ENCODE peak calls at places on chromosomes 5 and 9, in four cellular contexts. One of them, this sample, is unnamed.
A peak's percentile ranks its signal among the peaks of the same experiment; 100 is the strongest.

GRCh38 chr5:132754947-132755346 is 7.7 kb downstream of the CCNI2 start:
- DNase-seq in trophoblast cell: no peak
- DNase-seq in mesendoderm: peak; percentile 60
- DNase-seq in H9: no peak
- DNase-seq in this sample: no peak

GRCh38 chr9:14769235-14769580 is 46.7 kb upstream of the CER1 start:
- DNase-seq in trophoblast cell: peak; percentile 16
- DNase-seq in mesendoderm: peak; percentile 79
- DNase-seq in H9: no peak
- DNase-seq in this sample: peak; percentile 17

GRCh38 chr9:68933434-68934318 is 80.2 kb downstream of the PRKACG start:
- DNase-seq in H9: no peak
- DNase-seq in mesendoderm: no peak
- DNase-seq in trophoblast cell: no peak
- DNase-seq in this sample: no peak

GRCh38 chr5:84433461-84433860 is 48.8 kb upstream of the EDIL3 start:
- DNase-seq in mesendoderm: no peak
- DNase-seq in H9: no peak
- DNase-seq in trophoblast cell: no peak
- DNase-seq in this sample: no peak

GRCh38 chr9:99411068-99411467 is 189.0 kb downstream of the SEC61B start:
- DNase-seq in H9: no peak
- DNase-seq in mesendoderm: peak; percentile 34
- DNase-seq in trophoblast cell: no peak
- DNase-seq in this sample: no peak

GRCh38 chr5:41508696-41509398 is 1.6 kb downstream of the PLCXD3 start:
- DNase-seq in trophoblast cell: no peak
- DNase-seq in H9: no peak
- DNase-seq in mesendoderm: no peak
- DNase-seq in this sample: no peak

GRCh38 chr5:145903113-145903512 is 30.3 kb upstream of the GRXCR2 start:
- DNase-seq in mesendoderm: peak; percentile 53
- DNase-seq in H9: no peak
- DNase-seq in trophoblast cell: no peak
- DNase-seq in this sample: no peak

GRCh38 chr5:167284491-167284890 is 1007.0 kb upstream of the WWC1 start:
- DNase-seq in trophoblast cell: no peak
- DNase-seq in mesendoderm: no peak
- DNase-seq in H9: no peak
- DNase-seq in this sample: no peak

GRCh38 chr9:129996161-129996849 is 46.7 kb downstream of the FNBP1 start:
- DNase-seq in trophoblast cell: no peak
- DNase-seq in H9: no peak
- DNase-seq in mesendoderm: no peak
- DNase-seq in this sample: no peak

GRCh38 chr9:33818832-33819500 is 2.0 kb downstream of the UBE2R2 start:
- DNase-seq in H9: no peak
- DNase-seq in trophoblast cell: no peak
- DNase-seq in mesendoderm: no peak
- DNase-seq in this sample: no peak

GRCh38 chr9:105064248-105065118 is 136.5 kb upstream of the ABCA1 start:
- DNase-seq in trophoblast cell: peak; percentile 98
- DNase-seq in mesendoderm: peak; percentile 55
- DNase-seq in H9: peak; percentile 37
- DNase-seq in this sample: peak; percentile 18

GRCh38 chr5:60402161-60402785 is 297.7 kb downstream of the DEPDC1B start:
- DNase-seq in H9: no peak
- DNase-seq in trophoblast cell: peak; percentile 60
- DNase-seq in mesendoderm: no peak
- DNase-seq in this sample: no peak

GRCh38 chr5:55154893-55155292 is 5.1 kb upstream of the GPX8 start:
- DNase-seq in trophoblast cell: no peak
- DNase-seq in H9: no peak
- DNase-seq in mesendoderm: no peak
- DNase-seq in this sample: no peak

GRCh38 chr9:87662808-87663528 is 63.0 kb upstream of the CTSL start:
- DNase-seq in trophoblast cell: peak; percentile 39
- DNase-seq in H9: peak; percentile 93
- DNase-seq in mesendoderm: peak; percentile 94
- DNase-seq in this sample: peak; percentile 49

GRCh38 chr9:115437418-115437817 is 319.5 kb upstream of the TNC start:
- DNase-seq in mesendoderm: no peak
- DNase-seq in H9: no peak
- DNase-seq in trophoblast cell: no peak
- DNase-seq in this sample: no peak

GRCh38 chr5:120394259-120394658 is 69.8 kb upstream of the PRR16 start:
- DNase-seq in mesendoderm: no peak
- DNase-seq in H9: no peak
- DNase-seq in trophoblast cell: no peak
- DNase-seq in this sample: no peak

GRCh38 chr5:114782217-114782616 is 387.5 kb downstream of the TRIM36 start:
- DNase-seq in mesendoderm: no peak
- DNase-seq in trophoblast cell: no peak
- DNase-seq in H9: no peak
- DNase-seq in this sample: no peak

GRCh38 chr5:96662725-96663513 is 743 bp downstream of the CAST start:
- DNase-seq in trophoblast cell: peak; percentile 82
- DNase-seq in mesendoderm: peak; percentile 81
- DNase-seq in H9: peak; percentile 94
- DNase-seq in this sample: peak; percentile 76

GRCh38 chr5:96663608-96664007 is 1.4 kb downstream of the CAST start:
- DNase-seq in trophoblast cell: no peak
- DNase-seq in mesendoderm: no peak
- DNase-seq in H9: no peak
- DNase-seq in this sample: no peak

GRCh38 chr5:96658272-96658671 is 3.9 kb upstream of the CAST start:
- DNase-seq in mesendoderm: peak; percentile 18
- DNase-seq in H9: no peak
- DNase-seq in trophoblast cell: no peak
- DNase-seq in this sample: peak; percentile 32

GRCh38 chr5:96661841-96662724 is at the start of gene CAST:
- DNase-seq in H9: peak; percentile 95
- DNase-seq in mesendoderm: peak; percentile 86
- DNase-seq in trophoblast cell: peak; percentile 86
- DNase-seq in this sample: peak; percentile 84

GRCh38 chr5:96661101-96661840 is 905 bp upstream of the CAST start:
- DNase-seq in H9: no peak
- DNase-seq in mesendoderm: peak; percentile 31
- DNase-seq in trophoblast cell: no peak
- DNase-seq in this sample: peak; percentile 23
- H2BK120ac ChIP-seq in H9: no peak overlapping the region
- H2BK120ac ChIP-seq in mesendoderm: no peak overlapping the region
- H2BK120ac ChIP-seq in trophoblast cell: peak overlapping the region; percentile 55
- H2BK120ac ChIP-seq in this sample: no peak overlapping the region

GRCh38 chr9:125525846-125526619 is 181.0 kb downstream of the MAPKAP1 start:
- DNase-seq in trophoblast cell: no peak
- DNase-seq in H9: no peak
- DNase-seq in mesendoderm: peak; percentile 47
- DNase-seq in this sample: no peak
- H2BK120ac ChIP-seq in trophoblast cell: no peak overlapping the region
- H2BK120ac ChIP-seq in H9: no peak overlapping the region
- H2BK120ac ChIP-seq in mesendoderm: no peak overlapping the region
- H2BK120ac ChIP-seq in this sample: no peak overlapping the region

GRCh38 chr5:91379602-91380490 is 3.3 kb downstream of the ARRDC3 start:
- DNase-seq in H9: peak; percentile 96
- DNase-seq in trophoblast cell: peak; percentile 92
- DNase-seq in mesendoderm: peak; percentile 98
- DNase-seq in this sample: peak; percentile 96
- H2BK120ac ChIP-seq in H9: peak overlapping the region; percentile 100
- H2BK120ac ChIP-seq in trophoblast cell: peak overlapping the region; percentile 85
- H2BK120ac ChIP-seq in mesendoderm: no peak overlapping the region
- H2BK120ac ChIP-seq in this sample: no peak overlapping the region

DNA sequence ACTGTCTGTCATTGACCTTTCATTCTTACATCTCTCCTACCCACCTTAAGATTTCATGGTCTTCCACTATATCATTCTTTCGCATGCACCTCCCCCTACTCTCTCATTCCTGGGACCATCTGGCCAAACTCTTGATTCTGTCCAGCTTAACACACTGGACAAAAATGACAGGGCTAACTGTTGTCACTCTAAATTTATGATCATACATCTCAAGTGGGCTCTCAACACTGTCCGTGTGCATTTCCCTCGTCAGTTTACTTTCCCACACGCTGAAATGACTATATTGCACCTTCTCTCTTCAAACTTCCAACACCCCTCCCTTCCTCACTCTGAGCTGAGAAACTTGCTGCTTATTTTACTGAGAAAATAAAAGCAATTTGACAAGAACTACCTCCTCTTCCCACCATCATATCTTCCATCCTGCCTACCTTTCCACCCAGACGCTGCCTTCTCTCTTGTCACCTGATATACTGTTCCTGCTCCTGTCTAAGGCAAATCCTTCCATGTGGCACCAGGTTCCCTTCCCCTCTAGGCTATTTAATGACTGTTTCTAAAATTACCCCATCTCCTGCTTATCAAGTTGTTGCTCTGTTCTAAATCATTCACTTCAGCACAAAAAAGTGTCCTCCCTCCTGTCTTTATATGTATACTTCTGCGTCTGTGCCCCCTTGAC is 8.1 kb upstream of the KLF9 start:
- DNase-seq in H9: no peak
- DNase-seq in trophoblast cell: no peak
- DNase-seq in mesendoderm: no peak
- DNase-seq in this sample: no peak
- H2BK120ac ChIP-seq in H9: no peak overlapping the region
- H2BK120ac ChIP-seq in trophoblast cell: no peak overlapping the region
- H2BK120ac ChIP-seq in mesendoderm: no peak overlapping the region
- H2BK120ac ChIP-seq in this sample: no peak overlapping the region

DNA sequence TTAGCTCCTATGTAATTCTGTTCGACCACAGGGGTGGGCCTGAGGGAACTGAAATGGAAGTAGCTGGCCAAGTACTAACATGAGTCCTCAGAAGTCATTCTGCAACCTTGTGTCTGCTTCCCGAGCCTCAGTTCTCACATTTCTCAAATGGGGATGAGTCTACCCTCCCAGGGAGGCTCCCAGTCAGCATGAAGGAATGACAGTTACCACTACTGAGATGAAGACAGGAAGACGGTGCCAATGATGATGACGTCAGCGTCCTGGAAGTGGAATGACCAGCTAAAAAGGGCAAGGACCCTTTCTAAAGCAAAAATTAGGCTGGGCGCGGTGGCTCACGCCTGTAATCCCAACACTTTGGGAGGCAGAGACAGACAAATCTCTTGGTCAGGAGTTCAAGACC is 6.8 kb downstream of the PIP5KL1 start:
- DNase-seq in mesendoderm: no peak
- DNase-seq in trophoblast cell: peak; percentile 93
- DNase-seq in H9: no peak
- DNase-seq in this sample: no peak
- H2BK120ac ChIP-seq in mesendoderm: no peak overlapping the region
- H2BK120ac ChIP-seq in trophoblast cell: no peak overlapping the region
- H2BK120ac ChIP-seq in H9: no peak overlapping the region
- H2BK120ac ChIP-seq in this sample: no peak overlapping the region

GRCh38 chr9:91486699-91487497 is 63.3 kb upstream of the NFIL3 start:
- DNase-seq in mesendoderm: peak; percentile 23
- DNase-seq in trophoblast cell: peak; percentile 35
- DNase-seq in H9: no peak
- DNase-seq in this sample: no peak
- H2BK120ac ChIP-seq in mesendoderm: no peak overlapping the region
- H2BK120ac ChIP-seq in trophoblast cell: no peak overlapping the region
- H2BK120ac ChIP-seq in H9: no peak overlapping the region
- H2BK120ac ChIP-seq in this sample: no peak overlapping the region

DNA sequence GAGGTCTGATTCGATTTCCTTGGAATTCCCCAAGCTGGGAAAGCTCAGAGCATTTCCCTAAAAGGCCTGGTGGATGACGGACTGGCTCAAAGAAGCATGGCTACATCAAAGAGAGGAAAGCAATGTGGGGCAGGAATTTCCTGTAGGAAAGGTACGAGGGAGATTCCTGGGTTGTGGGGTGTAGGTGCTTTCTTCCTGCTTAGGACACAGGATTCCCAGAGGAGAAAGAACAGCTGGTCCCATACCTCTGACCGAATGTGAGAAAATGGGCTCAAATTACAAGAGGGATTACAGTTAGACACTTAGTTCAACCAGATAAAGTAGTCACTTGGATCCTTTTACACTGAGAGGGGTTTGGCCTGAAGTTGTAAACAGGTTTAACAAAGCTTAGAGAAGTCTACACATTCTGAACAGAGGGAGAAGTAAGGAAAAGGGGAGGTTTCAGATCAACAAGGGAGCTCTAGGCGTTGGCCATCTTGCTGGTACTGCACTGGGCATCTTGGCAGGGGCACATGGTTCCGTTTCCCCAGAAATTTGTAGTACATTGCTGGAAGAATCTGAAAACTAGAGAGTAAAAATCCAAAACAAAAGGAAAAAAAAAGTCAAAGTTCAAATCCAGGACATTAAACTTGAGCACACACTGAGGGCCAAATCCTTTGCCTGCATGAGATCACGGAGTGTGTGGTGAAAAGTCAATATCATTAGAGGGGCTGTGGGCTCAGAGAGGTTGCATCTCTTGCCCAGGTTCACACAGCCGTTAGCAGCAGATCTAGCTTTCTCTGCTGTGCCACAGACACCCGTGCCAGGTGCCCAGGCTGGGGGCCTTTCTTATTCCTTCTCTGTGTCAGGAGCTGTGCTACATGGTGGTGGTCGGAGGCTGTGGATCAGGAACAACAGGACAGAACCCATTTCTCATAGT is 171.3 kb downstream of the RGS3 start:
- DNase-seq in trophoblast cell: no peak
- DNase-seq in H9: no peak
- DNase-seq in mesendoderm: peak; percentile 86
- DNase-seq in this sample: no peak
- H2BK120ac ChIP-seq in trophoblast cell: peak overlapping the region; percentile 87
- H2BK120ac ChIP-seq in H9: no peak overlapping the region
- H2BK120ac ChIP-seq in mesendoderm: no peak overlapping the region
- H2BK120ac ChIP-seq in this sample: no peak overlapping the region